ENCODE peak calls at places on chromosome 7, in four cellular contexts. J, W, M and N are unnamed samples.

GRCh38 chr7:144391823-144392255 is 11.7 kb downstream of the NOBOX start:
- DNase-seq in J (peak), W (peak), M (peak), N (peak)

GRCh38 chr7:34886856-34887255 is 150.4 kb downstream of the DPY19L1 start:
- DNase-seq in J (no peak), W (no peak), M (no peak), N (no peak)

GRCh38 chr7:45469103-45469502 is 105.1 kb upstream of the ADCY1 start:
- DNase-seq in J (no peak), W (no peak), M (no peak), N (no peak)

GRCh38 chr7:49479421-49479820 is 294.0 kb upstream of the VWC2 start:
- DNase-seq in J (no peak), W (no peak), M (no peak), N (no peak)

GRCh38 chr7:129902788-129903422 is 49.9 kb downstream of the UBE2H start:
- DNase-seq in J (no peak), W (no peak), M (no peak), N (no peak)

GRCh38 chr7:152459724-152460251 is 24.0 kb upstream of the KMT2C start:
- DNase-seq in J (no peak), W (peak), M (no peak), N (no peak)

GRCh38 chr7:20559883-20560282 is 55.6 kb upstream of the ABCB5 start:
- DNase-seq in J (no peak), W (no peak), M (no peak), N (no peak)

GRCh38 chr7:41576176-41576575 is 126.7 kb downstream of the INHBA start:
- DNase-seq in J (no peak), W (no peak), M (peak), N (no peak)

GRCh38 chr7:41940760-41941343 is 238.0 kb upstream of the INHBA start:
- DNase-seq in J (peak), W (peak), M (peak), N (peak)

GRCh38 chr7:35353481-35353880 is 99.6 kb upstream of the TBX20 start:
- DNase-seq in J (no peak), W (no peak), M (no peak), N (no peak)

GRCh38 chr7:148987751-148988512 is 40.4 kb downstream of the PDIA4 start:
- DNase-seq in J (no peak), W (no peak), M (no peak), N (no peak)

GRCh38 chr7:108824840-108825540 is 255.3 kb downstream of the DNAJB9 start:
- DNase-seq in J (no peak), W (no peak), M (peak), N (peak)

GRCh38 chr7:118918556-118918955 is 694.1 kb downstream of the ANKRD7 start:
- DNase-seq in J (peak), W (no peak), M (no peak), N (no peak)

GRCh38 chr7:149598721-149599308 is 101.2 kb upstream of the ZNF746 start:
- DNase-seq in J (peak), W (peak), M (peak), N (peak)

GRCh38 chr7:112292162-112292561 is 85.7 kb downstream of the ZNF277 start:
- DNase-seq in J (no peak), W (no peak), M (no peak), N (no peak)

GRCh38 chr7:142867398-142868187 is 12.7 kb downstream of the EPHB6 start:
- DNase-seq in J (no peak), W (no peak), M (no peak), N (no peak)

GRCh38 chr7:116780966-116781365 is 81.4 kb upstream of the CAPZA2 start:
- DNase-seq in J (no peak), W (no peak), M (no peak), N (no peak)

GRCh38 chr7:94375713-94376112 is 19.0 kb upstream of the COL1A2 start:
- DNase-seq in J (no peak), W (no peak), M (peak), N (no peak)

GRCh38 chr7:122300607-122301079 is 3.9 kb downstream of the FEZF1 start:
- DNase-seq in J (no peak), W (no peak), M (no peak), N (no peak)

GRCh38 chr7:64653721-64654401 is 12.1 kb upstream of the ZNF107 start:
- DNase-seq in J (no peak), W (no peak), M (no peak), N (no peak)

GRCh38 chr7:3338161-3338560 is 37.1 kb downstream of the SDK1 start:
- DNase-seq in J (no peak), W (no peak), M (no peak), N (no peak)

GRCh38 chr7:94375167-94375566 is 19.5 kb upstream of the COL1A2 start:
- DNase-seq in J (no peak), W (no peak), M (peak), N (no peak)

GRCh38 chr7:158016171-158017087 is 571.2 kb downstream of the PTPRN2 start:
- DNase-seq in J (no peak), W (no peak), M (no peak), N (no peak)

GRCh38 chr7:13179011-13179574 is 491.7 kb downstream of the ARL4A start:
- DNase-seq in J (peak), W (peak), M (peak), N (peak)

GRCh38 chr7:13062596-13062995 is 375.2 kb downstream of the ARL4A start:
- DNase-seq in J (no peak), W (no peak), M (no peak), N (no peak)

GRCh38 chr7:108452707-108453106 is 3.5 kb downstream of the NRCAM start:
- DNase-seq in J (peak), W (peak), M (peak), N (peak)

GRCh38 chr7:101153969-101154692 is at the start of gene AP1S1:
- DNase-seq in J (peak), W (peak), M (peak), N (peak)

GRCh38 chr7:98702021-98702420 is 84.9 kb downstream of the NPTX2 start:
- DNase-seq in J (no peak), W (no peak), M (no peak), N (no peak)

GRCh38 chr7:36368496-36368895 is 21.2 kb upstream of the ANLN start:
- DNase-seq in J (no peak), W (no peak), M (no peak), N (no peak)
- TF ChIP-seq MYC in J (no peak), W (no peak), M (no peak), N (no peak)

GRCh38 chr7:151239837-151240459 is 7.7 kb downstream of the CHPF2 start:
- DNase-seq in J (no peak), W (no peak), M (no peak), N (no peak)
- TF ChIP-seq JUN in J (no peak), W (no peak), M (no peak), N (no peak)

GRCh38 chr7:90334193-90334843 is 12.2 kb upstream of the GTPBP10 start:
- DNase-seq in J (no peak), W (no peak), M (no peak), N (no peak)

DNA sequence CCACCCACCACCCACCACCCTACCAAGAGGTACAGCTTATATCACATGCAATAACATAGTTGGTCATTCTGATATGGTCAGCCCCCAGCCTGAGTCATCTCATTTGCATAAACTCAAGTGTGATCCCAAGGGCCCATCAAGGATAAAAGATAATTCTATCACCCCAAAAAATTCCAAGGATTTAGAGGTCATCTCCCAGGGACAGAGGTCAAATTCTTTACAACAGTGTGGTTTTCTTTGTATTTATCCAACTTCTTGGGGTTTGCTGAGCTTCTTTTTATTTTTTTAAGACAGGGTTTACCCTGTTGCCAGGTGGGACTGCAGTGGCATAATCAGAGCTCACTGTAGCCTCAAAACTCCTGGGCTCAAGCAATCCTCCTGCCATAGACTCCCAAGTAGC is 9.4 kb upstream of the GTPBP10 start:
- DNase-seq in J (no peak), W (no peak), M (no peak), N (no peak)
- TF ChIP-seq MYC in J (no peak), W (no peak), M (no peak), N (no peak)

GRCh38 chr7:51246258-51247245 is 70.1 kb downstream of the COBL start:
- DNase-seq in J (no peak), W (no peak), M (no peak), N (no peak)
- TF ChIP-seq JUN in J (no peak), W (no peak), M (no peak), N (no peak)

DNA sequence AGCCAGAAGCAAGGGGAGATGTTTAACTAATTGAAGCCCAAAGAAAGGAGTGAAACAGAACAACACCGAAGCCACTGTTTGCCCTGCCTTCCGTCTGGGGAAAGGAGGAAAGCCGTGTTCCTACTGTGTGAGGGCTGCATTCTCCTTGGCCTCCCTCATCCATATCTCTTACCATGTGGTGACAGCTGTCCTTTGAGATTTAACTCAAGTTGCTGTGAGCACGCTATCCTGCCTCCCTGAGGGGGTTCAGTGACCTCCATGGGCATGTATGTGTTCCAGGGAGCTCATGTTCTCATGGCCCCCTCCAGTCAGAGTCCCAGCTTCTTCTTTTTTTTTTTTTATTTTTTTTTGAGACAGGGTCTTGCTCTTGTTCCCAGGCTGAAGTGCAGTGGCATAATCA is 26.2 kb upstream of the CRHR2 start:
- DNase-seq in J (no peak), W (no peak), M (no peak), N (no peak)
- TF ChIP-seq MYC in J (no peak), W (no peak), M (no peak), N (no peak)

GRCh38 chr7:87312215-87312865 is 33.1 kb upstream of the CROT start:
- DNase-seq in J (peak), W (peak), M (peak), N (peak)

GRCh38 chr7:87316097-87316700 is 29.3 kb upstream of the CROT start:
- DNase-seq in J (no peak), W (no peak), M (no peak), N (no peak)

GRCh38 chr7:87310790-87311419 is 34.6 kb upstream of the CROT start:
- DNase-seq in J (peak), W (no peak), M (no peak), N (no peak)
- TF ChIP-seq JUN in J (no peak), W (no peak), M (no peak), N (no peak)